ENCODE peak calls at places on chromosomes 4 and X, in five cellular contexts. Q is CD4-positive, CD25-positive, alpha-beta regulatory T cell; B is right cardiac atrium; O is endodermal cell; R is RWPE2. D is an unnamed sample.

GRCh38 chrX:37998586-37999267 is 7.6 kb upstream of the SYTL5 start:
- DNase-seq in Q (no peak), B (no peak), O (no peak), R (no peak), D (peak)

GRCh38 chr4:1187182-1187581 is 14.8 kb upstream of the SPON2 start:
- DNase-seq in Q (peak), B (peak), O (no peak), R (no peak), D (no peak)

GRCh38 chrX:113833096-113833495 is 750.8 kb upstream of the HTR2C start:
- DNase-seq in Q (no peak), B (no peak), O (no peak), R (no peak), D (no peak)

GRCh38 chr4:8586671-8587468 is 5.7 kb upstream of the CPZ start:
- DNase-seq in Q (no peak), B (peak), O (no peak), R (peak), D (no peak)

GRCh38 chr4:150867148-150867547 is 147.9 kb downstream of the LRBA start:
- DNase-seq in Q (peak), B (no peak), O (no peak), R (no peak), D (peak)

GRCh38 chr4:24121395-24122175 is 231.7 kb upstream of the PPARGC1A start:
- DNase-seq in Q (no peak), B (no peak), O (peak), R (no peak), D (no peak)

GRCh38 chrX:38860106-38861013 is 59.1 kb downstream of the MID1IP1 start:
- DNase-seq in Q (no peak), B (no peak), O (no peak), R (no peak), D (no peak)

GRCh38 chr4:186739802-186740434 is 16.3 kb upstream of the FAT1 start:
- DNase-seq in Q (no peak), B (no peak), O (no peak), R (no peak), D (no peak)

GRCh38 chr4:6562931-6563901 is 11.8 kb upstream of the MAN2B2 start:
- DNase-seq in Q (no peak), B (no peak), O (peak), R (no peak), D (no peak)

GRCh38 chr4:165865995-165866650 is 6.9 kb upstream of the TLL1 start:
- DNase-seq in Q (no peak), B (no peak), O (no peak), R (no peak), D (no peak)

GRCh38 chr4:70269674-70270073 is 27.3 kb downstream of the CSN3 start:
- DNase-seq in Q (no peak), B (no peak), O (no peak), R (no peak), D (no peak)

GRCh38 chrX:130339408-130340222 is at the start of gene SLC25A14:
- DNase-seq in Q (peak), B (peak), O (peak), R (peak), D (peak)

GRCh38 chrX:4035874-4036273 is 322.4 kb upstream of the PRKX start:
- DNase-seq in Q (no peak), B (no peak), O (no peak), R (no peak), D (no peak)

GRCh38 chrX:12700745-12701144 is 90.5 kb upstream of the PRPS2 start:
- DNase-seq in Q (no peak), B (no peak), O (no peak), R (no peak), D (no peak)

GRCh38 chr4:7108046-7108625 is 40.3 kb upstream of the GRPEL1 start:
- DNase-seq in Q (no peak), B (no peak), O (no peak), R (no peak), D (no peak)

DNA sequence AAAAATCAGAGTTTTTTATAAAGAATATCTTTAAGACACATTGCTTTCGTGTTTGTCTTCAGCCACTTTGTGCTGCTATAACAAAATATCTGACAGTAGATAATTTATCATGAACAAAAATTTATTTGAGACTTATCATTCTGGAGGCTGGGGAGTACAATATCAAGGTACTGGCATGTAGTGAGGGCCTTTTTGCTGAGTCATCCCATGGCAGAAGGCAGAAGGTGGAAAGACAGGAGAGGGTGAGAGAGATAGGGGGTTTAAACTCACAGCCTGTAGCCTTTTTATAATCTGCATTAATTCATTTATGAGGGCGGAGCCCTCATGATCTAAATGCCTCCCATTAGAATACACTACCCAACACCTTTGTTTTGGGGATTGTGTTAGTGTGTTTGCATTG is 431.2 kb upstream of the FAM47C start:
- DNase-seq in Q (no peak), B (no peak), O (no peak), R (no peak), D (no peak)
- H3K27ac ChIP-seq in Q (no peak), B (no peak), O (no peak), R (no peak), D (no peak)

GRCh38 chr4:89514811-89515210 is 207.2 kb upstream of the GPRIN3 start:
- DNase-seq in Q (no peak), B (no peak), O (no peak), R (no peak), D (no peak)

GRCh38 chr4:89506866-89507494 is 199.4 kb upstream of the GPRIN3 start:
- DNase-seq in Q (no peak), B (peak), O (no peak), R (no peak), D (no peak)

GRCh38 chr4:89511776-89512175 is 204.2 kb upstream of the GPRIN3 start:
- DNase-seq in Q (no peak), B (no peak), O (peak), R (no peak), D (no peak)

GRCh38 chr4:89509708-89510269 is 202.2 kb upstream of the GPRIN3 start:
- DNase-seq in Q (peak), B (no peak), O (no peak), R (no peak), D (peak)
- H3K4me3 ChIP-seq in Q (no peak), B (no peak), O (no peak), R (no peak), D (no peak)

DNA sequence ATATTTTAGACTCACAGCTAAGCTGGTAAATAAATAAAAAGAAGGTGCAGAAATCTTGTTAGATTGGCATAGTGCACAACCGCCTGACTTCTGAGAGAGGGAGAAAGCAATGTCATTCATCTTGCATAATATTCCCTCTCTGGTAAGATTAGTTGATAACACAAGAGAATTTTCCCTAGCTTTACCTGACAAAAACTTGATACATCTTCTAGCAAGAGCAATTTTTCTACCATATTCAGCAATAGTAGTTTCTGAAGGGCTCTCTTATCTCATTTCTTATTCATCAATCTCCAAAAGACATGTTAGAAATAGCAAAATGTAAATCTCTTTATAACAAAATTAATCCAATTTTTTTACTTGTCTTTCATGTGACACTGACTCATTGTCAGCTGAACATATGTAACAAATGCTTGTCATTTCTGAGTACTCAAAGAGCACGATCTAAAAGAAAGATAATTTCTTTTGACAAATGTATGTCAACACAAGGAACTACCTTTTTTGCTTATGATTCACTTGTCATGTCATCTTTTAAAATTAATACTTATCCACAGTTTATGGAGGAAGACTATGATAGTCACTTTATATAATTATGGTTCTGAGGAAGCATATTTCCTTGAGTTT is 240.0 kb downstream of the ARAP2 start:
- DNase-seq in Q (no peak), B (no peak), O (no peak), R (no peak), D (no peak)
- H3K27ac ChIP-seq in Q (no peak), B (no peak), O (no peak), R (no peak), D (no peak)

GRCh38 chr4:130210871-130211270 is 1114.9 kb downstream of the C4orf33 start:
- DNase-seq in Q (no peak), B (no peak), O (no peak), R (no peak), D (peak)
- H3K4me3 ChIP-seq in Q (no peak), B (no peak), O (no peak), R (no peak), D (no peak)

GRCh38 chr4:20251061-20251795 is 477 bp upstream of the SLIT2 start:
- DNase-seq in Q (no peak), B (no peak), O (no peak), R (no peak), D (no peak)
- H3K27ac ChIP-seq in Q (no peak), B (peak), O (no peak), R (no peak), D (peak)

GRCh38 chr4:154740462-154740861 is 3.3 kb upstream of the LRAT start:
- DNase-seq in Q (no peak), B (no peak), O (peak), R (no peak), D (no peak)
- H3K4me3 ChIP-seq in Q (no peak), B (no peak), O (no peak), R (no peak), D (no peak)

GRCh38 chr4:139656614-139657486 is 8.8 kb upstream of the MGST2 start:
- DNase-seq in Q (peak), B (peak), O (peak), R (no peak), D (peak)
- H3K27ac ChIP-seq in Q (peak), B (no peak), O (no peak), R (peak), D (no peak)

GRCh38 chr4:153489856-153490558 is 23.8 kb downstream of the TMEM131L start:
- DNase-seq in Q (no peak), B (no peak), O (peak), R (no peak), D (no peak)
- H3K4me3 ChIP-seq in Q (peak), B (no peak), O (no peak), R (no peak), D (no peak)

GRCh38 chr4:138982754-138983153 is 32.8 kb upstream of the NOCT start:
- DNase-seq in Q (no peak), B (no peak), O (peak), R (no peak), D (no peak)
- H3K27ac ChIP-seq in Q (no peak), B (peak), O (no peak), R (no peak), D (no peak)

D was measured in brain microvascular endothelial cell.